ENCODE peak calls at places on chromosomes 1 and 21, in eight cellular contexts. M is breast epithelium, I is mammary epithelial cell, R is GM13977, P is GM12865, N is cardiac muscle cell, U is neural crest cell, D is fibroblast of lung. Q is an unnamed sample.

GRCh38 chr1:245605480-245606156 is 450.8 kb downstream of the KIF26B start:
- DNase-seq in M (no peak), I (peak), R (no peak), P (no peak), N (peak), U (no peak), D (peak), Q (no peak)

GRCh38 chr1:149995927-149996326 is 14.6 kb downstream of the OTUD7B start:
- DNase-seq in M (no peak), I (peak), R (no peak), P (peak), N (no peak), U (no peak), D (peak), Q (no peak)

GRCh38 chr1:27588256-27589232 is 15.4 kb downstream of the AHDC1 start:
- DNase-seq in M (no peak), I (no peak), R (no peak), P (no peak), N (no peak), U (no peak), D (no peak), Q (no peak)

GRCh38 chr1:234926574-234927311 is 201.9 kb downstream of the TOMM20 start:
- DNase-seq in M (no peak), I (no peak), R (peak), P (peak), N (no peak), U (no peak), D (no peak), Q (no peak)

GRCh38 chr1:67731322-67731721 is 46.3 kb downstream of the GADD45A start:
- DNase-seq in M (no peak), I (no peak), R (no peak), P (no peak), N (no peak), U (no peak), D (no peak), Q (no peak)

GRCh38 chr1:229526695-229527094 is 18.6 kb upstream of the NUP133 start:
- DNase-seq in M (no peak), I (no peak), R (no peak), P (no peak), N (no peak), U (no peak), D (no peak), Q (no peak)

GRCh38 chr1:197526736-197527371 is 248.4 kb downstream of the DENND1B start:
- DNase-seq in M (no peak), I (peak), R (peak), P (peak), N (peak), U (no peak), D (peak), Q (no peak)

GRCh38 chr1:154683820-154684219 is 75.8 kb upstream of the ADAR start:
- DNase-seq in M (no peak), I (no peak), R (no peak), P (no peak), N (no peak), U (no peak), D (no peak), Q (no peak)

GRCh38 chr1:88985692-88986091 is 6.7 kb downstream of the KYAT3 start:
- DNase-seq in M (no peak), I (peak), R (no peak), P (no peak), N (no peak), U (no peak), D (no peak), Q (no peak)

DNA sequence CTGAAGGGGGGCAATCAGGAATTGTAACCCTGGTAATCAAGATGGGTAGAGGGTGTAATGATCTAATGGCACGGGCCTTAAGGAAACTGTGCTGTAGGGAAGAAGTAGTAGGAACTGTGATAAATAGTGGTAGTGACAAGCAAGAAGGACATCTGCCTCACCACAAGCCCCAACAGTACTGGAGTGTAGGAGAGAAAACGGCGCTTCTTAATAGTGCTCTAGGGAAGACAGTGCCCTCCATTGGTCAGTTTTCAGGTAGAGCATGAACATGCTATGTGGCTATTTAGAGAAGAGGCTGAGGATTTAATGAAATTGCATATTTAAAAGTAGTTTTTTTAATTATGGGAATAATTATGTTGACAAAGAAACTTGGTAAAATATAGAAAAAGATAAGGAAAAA is 32.2 kb downstream of the SLC30A7 start:
- DNase-seq in M (no peak), I (no peak), R (no peak), P (no peak), N (peak), U (no peak), D (no peak), Q (no peak)
- TF ChIP-seq CTCF in M (no peak), I (peak), R (peak), P (no peak), N (no peak), U (peak), D (peak), Q (peak)

GRCh38 chr21:46216132-46216747 is 12.3 kb downstream of the LSS start:
- DNase-seq in M (no peak), I (no peak), R (no peak), P (no peak), N (no peak), U (no peak), D (no peak), Q (no peak)
- TF ChIP-seq CTCF in M (no peak), I (no peak), R (no peak), P (no peak), N (no peak), U (no peak), D (no peak), Q (no peak)

DNA sequence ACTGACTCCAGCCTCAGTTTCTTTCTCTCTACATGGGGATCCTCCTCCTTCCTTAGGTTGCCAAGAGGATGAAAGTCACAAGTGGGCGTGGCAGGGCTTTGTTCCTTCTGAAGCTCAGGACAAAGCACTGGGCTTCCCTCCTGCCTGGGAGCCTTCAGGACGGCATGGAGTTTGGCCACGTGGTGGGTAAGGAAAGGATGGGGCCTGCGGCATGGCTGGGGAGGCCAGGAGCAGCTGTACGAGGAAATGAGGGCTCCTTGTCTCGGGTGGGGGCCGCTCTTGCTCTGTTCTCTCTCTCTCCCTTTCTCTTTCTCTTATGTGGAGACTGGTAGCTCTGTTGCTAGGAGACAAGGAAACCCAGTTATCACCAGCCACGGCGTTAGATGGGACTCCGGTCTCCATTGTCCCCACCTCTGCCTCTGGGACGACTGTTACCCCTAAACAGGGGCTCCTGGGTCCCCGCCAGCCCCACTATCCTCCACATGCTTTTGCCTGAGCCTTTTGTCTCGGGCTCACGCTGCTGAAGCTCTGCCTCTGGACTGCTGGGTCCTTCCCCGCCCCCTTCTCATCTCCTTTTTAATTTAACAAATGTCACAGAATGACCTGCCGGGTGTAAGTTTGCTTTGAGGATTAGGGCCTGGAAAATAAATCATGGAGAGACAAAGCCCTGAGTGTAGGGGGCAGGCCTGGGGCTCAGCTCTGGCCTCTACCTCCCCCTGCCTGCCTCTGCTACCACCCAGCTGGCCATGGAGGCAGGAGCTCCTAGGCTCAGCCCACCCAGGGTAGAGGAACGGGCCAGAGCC is 39.4 kb downstream of the LRP8 start:
- DNase-seq in M (no peak), I (no peak), R (no peak), P (no peak), N (no peak), U (peak), D (no peak), Q (no peak)
- TF ChIP-seq CTCF in M (no peak), I (no peak), R (no peak), P (no peak), N (no peak), U (no peak), D (no peak), Q (no peak)

GRCh38 chr21:43739648-43740435 is 20.9 kb downstream of the PDXK start:
- DNase-seq in M (no peak), I (no peak), R (no peak), P (no peak), N (no peak), U (no peak), D (no peak), Q (no peak)

GRCh38 chr21:43744725-43745124 is 25.8 kb downstream of the PDXK start:
- DNase-seq in M (no peak), I (no peak), R (no peak), P (no peak), N (no peak), U (no peak), D (no peak), Q (no peak)

GRCh38 chr21:43743934-43744333 is 25.0 kb downstream of the PDXK start:
- DNase-seq in M (no peak), I (no peak), R (no peak), P (no peak), N (no peak), U (no peak), D (no peak), Q (no peak)

GRCh38 chr21:43740497-43741156 is 21.7 kb downstream of the PDXK start:
- DNase-seq in M (peak), I (no peak), R (no peak), P (no peak), N (peak), U (peak), D (peak), Q (peak)

GRCh38 chr21:43741425-43742096 is 22.6 kb downstream of the PDXK start:
- DNase-seq in M (no peak), I (no peak), R (no peak), P (no peak), N (peak), U (no peak), D (no peak), Q (no peak)
- TF ChIP-seq CTCF in M (no peak), I (no peak), R (no peak), P (no peak), N (no peak), U (no peak), D (no peak), Q (no peak)

Q was measured in progenitor cell of endocrine pancreas.